ENCODE peak calls at places on chromosomes 7 and 10, in seven cellular contexts. A, D, I, Z, U, R and G are unnamed samples.

GRCh38 chr10:98172073-98172472 is 37.6 kb downstream of the R3HCC1L start:
- ATAC-seq in I (no peak), D (peak), U (peak), A (peak), R (no peak), Z (no peak), G (no peak)

GRCh38 chr10:86699991-86700840 is 31.9 kb downstream of the LDB3 start:
- ATAC-seq in A (no peak), U (no peak), D (peak), R (no peak), Z (no peak), I (no peak), G (peak)

GRCh38 chr7:79781716-79782115 is 328.2 kb upstream of the MAGI2 start:
- ATAC-seq in U (peak), I (no peak), Z (no peak), D (peak), R (no peak), A (peak), G (no peak)

GRCh38 chr10:24912214-24912613 is 40.2 kb downstream of the PRTFDC1 start:
- ATAC-seq in A (peak), U (peak), D (peak), Z (peak), I (no peak), R (no peak), G (peak)

GRCh38 chr7:100167912-100168323 is 499 bp downstream of the GAL3ST4 start:
- ATAC-seq in Z (no peak), U (peak), R (no peak), D (peak), A (peak), I (no peak), G (peak)

GRCh38 chr7:15822123-15822495 is 135.6 kb upstream of the MEOX2 start:
- ATAC-seq in D (no peak), U (no peak), R (no peak), I (no peak), A (no peak), Z (no peak), G (no peak)

GRCh38 chr10:60460058-60460457 is 70.4 kb upstream of the ANK3 start:
- ATAC-seq in D (no peak), A (no peak), I (no peak), Z (no peak), R (no peak), U (no peak), G (no peak)

GRCh38 chr7:46786995-46787394 is 794.9 kb downstream of the TNS3 start:
- ATAC-seq in A (no peak), U (no peak), D (no peak), R (no peak), I (no peak), Z (no peak), G (no peak)

GRCh38 chr7:28419717-28420116 is 7.4 kb downstream of the CREB5 start:
- ATAC-seq in Z (no peak), I (no peak), R (no peak), A (no peak), D (no peak), U (peak), G (peak)

GRCh38 chr10:91745086-91745831 is 53.0 kb upstream of the TNKS2 start:
- ATAC-seq in D (peak), I (no peak), Z (no peak), U (peak), A (peak), R (no peak), G (peak)

GRCh38 chr7:83155407-83155806 is 7.3 kb downstream of the PCLO start:
- ATAC-seq in Z (no peak), I (no peak), R (no peak), U (no peak), A (no peak), D (no peak), G (no peak)

GRCh38 chr10:91043173-91043910 is 122.5 kb upstream of the ANKRD1 start:
- ATAC-seq in R (no peak), U (peak), Z (no peak), A (peak), D (peak), I (no peak), G (no peak)

GRCh38 chr10:95518455-95519131 is 42.6 kb downstream of the SORBS1 start:
- ATAC-seq in Z (no peak), A (peak), D (peak), R (no peak), I (no peak), U (peak), G (no peak)

GRCh38 chr10:76523215-76523614 is 1091.8 kb downstream of the LRMDA start:
- ATAC-seq in I (no peak), A (peak), R (no peak), Z (no peak), U (no peak), D (no peak), G (no peak)

GRCh38 chr10:115295213-115295805 is 202.1 kb downstream of the ATRNL1 start:
- ATAC-seq in I (no peak), R (no peak), U (no peak), Z (no peak), A (no peak), D (no peak), G (no peak)